ENCODE peak calls at places on chromosome 11, in six cellular contexts. One of them, this sample, is unnamed. For H3K27me3, the result is how much of the 10 kb centered on the place peaks cover.

GRCh38 chr11:2309251-2310072 is 7.6 kb downstream of the TSPAN32 start:
- DNase-seq in lower lobe of right lung: no peak
- DNase-seq in thoracic aorta: no peak
- DNase-seq in hepatocyte: no peak
- DNase-seq in CD4-positive, alpha-beta T cell: no peak
- DNase-seq in CD8-positive, alpha-beta T cell: no peak
- DNase-seq in this sample: no peak

GRCh38 chr11:66322732-66323427 is 6.0 kb upstream of the CD248 start:
- DNase-seq in lower lobe of right lung: no peak
- DNase-seq in CD4-positive, alpha-beta T cell: no peak
- DNase-seq in thoracic aorta: no peak
- DNase-seq in hepatocyte: no peak
- DNase-seq in CD8-positive, alpha-beta T cell: no peak
- DNase-seq in this sample: no peak

GRCh38 chr11:61787928-61788491 is 4.4 kb downstream of the TMEM258 start:
- DNase-seq in CD4-positive, alpha-beta T cell: no peak
- DNase-seq in thoracic aorta: no peak
- DNase-seq in CD8-positive, alpha-beta T cell: no peak
- DNase-seq in lower lobe of right lung: no peak
- DNase-seq in hepatocyte: peak
- DNase-seq in this sample: peak

GRCh38 chr11:97717922-97718321 is 1302.8 kb upstream of the CNTN5 start:
- DNase-seq in CD8-positive, alpha-beta T cell: peak
- DNase-seq in CD4-positive, alpha-beta T cell: no peak
- DNase-seq in thoracic aorta: no peak
- DNase-seq in lower lobe of right lung: peak
- DNase-seq in hepatocyte: no peak
- DNase-seq in this sample: no peak

GRCh38 chr11:6734616-6735015 is 37.2 kb downstream of the OR2AG2 start:
- DNase-seq in CD4-positive, alpha-beta T cell: no peak
- DNase-seq in thoracic aorta: no peak
- DNase-seq in CD8-positive, alpha-beta T cell: no peak
- DNase-seq in lower lobe of right lung: no peak
- DNase-seq in hepatocyte: no peak
- DNase-seq in this sample: no peak

GRCh38 chr11:117185739-117186430 is 7.3 kb downstream of the SIDT2 start:
- DNase-seq in CD8-positive, alpha-beta T cell: no peak
- DNase-seq in lower lobe of right lung: peak
- DNase-seq in hepatocyte: no peak
- DNase-seq in thoracic aorta: no peak
- DNase-seq in CD4-positive, alpha-beta T cell: no peak
- DNase-seq in this sample: no peak

GRCh38 chr11:32435511-32435946 is at the start of gene WT1:
- DNase-seq in lower lobe of right lung: no peak
- DNase-seq in hepatocyte: no peak
- DNase-seq in CD4-positive, alpha-beta T cell: no peak
- DNase-seq in CD8-positive, alpha-beta T cell: no peak
- DNase-seq in thoracic aorta: no peak
- DNase-seq in this sample: no peak

GRCh38 chr11:121368504-121368903 is 75.9 kb downstream of the SC5D start:
- DNase-seq in CD8-positive, alpha-beta T cell: no peak
- DNase-seq in CD4-positive, alpha-beta T cell: no peak
- DNase-seq in hepatocyte: no peak
- DNase-seq in thoracic aorta: no peak
- DNase-seq in lower lobe of right lung: no peak
- DNase-seq in this sample: no peak

GRCh38 chr11:2588809-2589537 is 110.8 kb downstream of the KCNQ1OT1 start:
- DNase-seq in lower lobe of right lung: peak
- DNase-seq in CD8-positive, alpha-beta T cell: peak
- DNase-seq in CD4-positive, alpha-beta T cell: no peak
- DNase-seq in hepatocyte: peak
- DNase-seq in thoracic aorta: no peak
- DNase-seq in this sample: no peak

GRCh38 chr11:124758355-124759267 is 3.5 kb downstream of the ESAM start:
- DNase-seq in CD4-positive, alpha-beta T cell: peak
- DNase-seq in CD8-positive, alpha-beta T cell: peak
- DNase-seq in thoracic aorta: no peak
- DNase-seq in hepatocyte: peak
- DNase-seq in lower lobe of right lung: peak
- DNase-seq in this sample: peak

GRCh38 chr11:2395856-2396255 is 4.7 kb upstream of the TSSC4 start:
- DNase-seq in lower lobe of right lung: no peak
- DNase-seq in CD8-positive, alpha-beta T cell: no peak
- DNase-seq in hepatocyte: no peak
- DNase-seq in thoracic aorta: no peak
- DNase-seq in CD4-positive, alpha-beta T cell: no peak
- DNase-seq in this sample: no peak

GRCh38 chr11:46119053-46119351 is 2.3 kb downstream of the PHF21A start:
- DNase-seq in CD4-positive, alpha-beta T cell: no peak
- DNase-seq in thoracic aorta: no peak
- DNase-seq in CD8-positive, alpha-beta T cell: no peak
- DNase-seq in lower lobe of right lung: no peak
- DNase-seq in hepatocyte: no peak
- DNase-seq in this sample: no peak

GRCh38 chr11:33735426-33736147 is 636 bp downstream of the CD59 start:
- DNase-seq in lower lobe of right lung: peak
- DNase-seq in CD8-positive, alpha-beta T cell: peak
- DNase-seq in CD4-positive, alpha-beta T cell: peak
- DNase-seq in thoracic aorta: no peak
- DNase-seq in hepatocyte: peak
- DNase-seq in this sample: no peak

GRCh38 chr11:16987205-16987568 is 27.0 kb downstream of the PLEKHA7 start:
- DNase-seq in thoracic aorta: no peak
- DNase-seq in lower lobe of right lung: no peak
- DNase-seq in hepatocyte: peak
- DNase-seq in CD4-positive, alpha-beta T cell: no peak
- DNase-seq in CD8-positive, alpha-beta T cell: no peak
- DNase-seq in this sample: no peak

GRCh38 chr11:64028398-64029115 is 7.2 kb upstream of the FLRT1 start:
- DNase-seq in hepatocyte: peak
- DNase-seq in lower lobe of right lung: no peak
- DNase-seq in CD4-positive, alpha-beta T cell: no peak
- DNase-seq in thoracic aorta: no peak
- DNase-seq in CD8-positive, alpha-beta T cell: no peak
- DNase-seq in this sample: no peak
- H3K27me3 ChIP-seq in hepatocyte: under half
- H3K27me3 ChIP-seq in lower lobe of right lung: under half
- H3K27me3 ChIP-seq in CD4-positive, alpha-beta T cell: under half
- H3K27me3 ChIP-seq in thoracic aorta: under half
- H3K27me3 ChIP-seq in CD8-positive, alpha-beta T cell: under half
- H3K27me3 ChIP-seq in this sample: under half

GRCh38 chr11:11620251-11620965 is 1.4 kb downstream of the GALNT18 start:
- DNase-seq in hepatocyte: peak
- DNase-seq in thoracic aorta: no peak
- DNase-seq in CD8-positive, alpha-beta T cell: no peak
- DNase-seq in CD4-positive, alpha-beta T cell: no peak
- DNase-seq in lower lobe of right lung: peak
- DNase-seq in this sample: peak
- H3K27me3 ChIP-seq in hepatocyte: under half
- H3K27me3 ChIP-seq in thoracic aorta: under half
- H3K27me3 ChIP-seq in CD8-positive, alpha-beta T cell: under half
- H3K27me3 ChIP-seq in CD4-positive, alpha-beta T cell: under half
- H3K27me3 ChIP-seq in lower lobe of right lung: under half
- H3K27me3 ChIP-seq in this sample: under half

GRCh38 chr11:67572747-67573419 is 10.7 kb upstream of the GSTP1 start:
- DNase-seq in lower lobe of right lung: peak
- DNase-seq in CD4-positive, alpha-beta T cell: peak
- DNase-seq in CD8-positive, alpha-beta T cell: peak
- DNase-seq in thoracic aorta: no peak
- DNase-seq in hepatocyte: peak
- DNase-seq in this sample: peak

GRCh38 chr11:67571443-67571842 is 12.2 kb upstream of the GSTP1 start:
- DNase-seq in CD8-positive, alpha-beta T cell: no peak
- DNase-seq in hepatocyte: no peak
- DNase-seq in thoracic aorta: no peak
- DNase-seq in lower lobe of right lung: no peak
- DNase-seq in CD4-positive, alpha-beta T cell: no peak
- DNase-seq in this sample: no peak

GRCh38 chr11:67577951-67578350 is 5.7 kb upstream of the GSTP1 start:
- DNase-seq in CD8-positive, alpha-beta T cell: no peak
- DNase-seq in hepatocyte: no peak
- DNase-seq in lower lobe of right lung: no peak
- DNase-seq in CD4-positive, alpha-beta T cell: no peak
- DNase-seq in thoracic aorta: no peak
- DNase-seq in this sample: no peak

GRCh38 chr11:67576742-67577475 is 6.7 kb upstream of the GSTP1 start:
- DNase-seq in CD8-positive, alpha-beta T cell: no peak
- DNase-seq in hepatocyte: no peak
- DNase-seq in lower lobe of right lung: no peak
- DNase-seq in CD4-positive, alpha-beta T cell: no peak
- DNase-seq in thoracic aorta: no peak
- DNase-seq in this sample: no peak

DNA sequence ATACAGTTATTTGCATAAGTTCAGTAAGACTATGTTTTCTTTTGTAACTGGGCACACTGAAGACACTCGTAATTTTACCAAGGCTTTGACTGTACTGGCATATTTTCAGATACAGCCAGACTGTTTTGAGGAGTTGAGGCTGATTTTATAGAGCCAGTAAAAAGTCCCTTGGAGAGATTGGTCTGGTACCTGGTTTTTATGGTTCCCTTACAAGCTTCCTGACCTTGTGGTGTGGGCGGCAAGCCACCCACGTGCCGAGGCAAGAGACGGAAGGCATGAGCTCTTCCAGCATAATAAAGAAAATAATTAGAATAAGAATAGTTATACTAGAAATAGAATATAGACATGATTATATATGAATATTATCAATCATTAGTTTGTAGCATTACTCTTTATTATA is 11.3 kb upstream of the GSTP1 start:
- DNase-seq in thoracic aorta: no peak
- DNase-seq in CD4-positive, alpha-beta T cell: no peak
- DNase-seq in hepatocyte: no peak
- DNase-seq in lower lobe of right lung: no peak
- DNase-seq in CD8-positive, alpha-beta T cell: no peak
- DNase-seq in this sample: no peak
- H3K27me3 ChIP-seq in thoracic aorta: under half
- H3K27me3 ChIP-seq in CD4-positive, alpha-beta T cell: under half
- H3K27me3 ChIP-seq in hepatocyte: under half
- H3K27me3 ChIP-seq in lower lobe of right lung: under half
- H3K27me3 ChIP-seq in CD8-positive, alpha-beta T cell: under half
- H3K27me3 ChIP-seq in this sample: under half

GRCh38 chr11:115185931-115186330 is 318.3 kb downstream of the CADM1 start:
- DNase-seq in CD4-positive, alpha-beta T cell: no peak
- DNase-seq in lower lobe of right lung: no peak
- DNase-seq in CD8-positive, alpha-beta T cell: no peak
- DNase-seq in thoracic aorta: no peak
- DNase-seq in hepatocyte: no peak
- DNase-seq in this sample: no peak

GRCh38 chr11:115181480-115181879 is 322.7 kb downstream of the CADM1 start:
- DNase-seq in lower lobe of right lung: no peak
- DNase-seq in CD4-positive, alpha-beta T cell: no peak
- DNase-seq in thoracic aorta: no peak
- DNase-seq in hepatocyte: no peak
- DNase-seq in CD8-positive, alpha-beta T cell: no peak
- DNase-seq in this sample: no peak

GRCh38 chr11:115184901-115185300 is 319.3 kb downstream of the CADM1 start:
- DNase-seq in lower lobe of right lung: no peak
- DNase-seq in CD4-positive, alpha-beta T cell: no peak
- DNase-seq in CD8-positive, alpha-beta T cell: no peak
- DNase-seq in thoracic aorta: no peak
- DNase-seq in hepatocyte: no peak
- DNase-seq in this sample: no peak

GRCh38 chr11:115182282-115182952 is 321.8 kb downstream of the CADM1 start:
- DNase-seq in CD8-positive, alpha-beta T cell: no peak
- DNase-seq in thoracic aorta: no peak
- DNase-seq in CD4-positive, alpha-beta T cell: no peak
- DNase-seq in hepatocyte: no peak
- DNase-seq in lower lobe of right lung: no peak
- DNase-seq in this sample: no peak

DNA sequence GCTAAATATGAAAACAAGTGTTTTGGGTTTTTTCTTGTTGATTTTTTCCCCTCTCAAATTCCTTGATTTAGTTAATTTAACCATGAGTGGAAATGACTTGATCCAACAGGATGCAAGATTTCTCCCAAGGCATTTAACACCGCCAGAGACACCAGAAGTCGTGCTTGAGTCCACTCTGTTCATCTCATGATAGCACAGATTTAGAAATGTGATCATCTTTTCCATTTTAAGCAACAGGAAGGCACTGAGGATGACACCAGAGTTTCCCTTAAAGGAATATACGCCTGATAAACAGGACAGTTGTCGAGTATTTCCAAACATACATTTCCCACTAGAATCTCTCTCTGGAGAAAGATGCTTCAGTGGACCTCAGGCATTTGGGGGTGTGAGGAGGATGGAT is 318.7 kb downstream of the CADM1 start:
- DNase-seq in lower lobe of right lung: no peak
- DNase-seq in CD4-positive, alpha-beta T cell: no peak
- DNase-seq in CD8-positive, alpha-beta T cell: no peak
- DNase-seq in hepatocyte: no peak
- DNase-seq in thoracic aorta: no peak
- DNase-seq in this sample: no peak
- H3K27me3 ChIP-seq in lower lobe of right lung: under half
- H3K27me3 ChIP-seq in CD4-positive, alpha-beta T cell: under half
- H3K27me3 ChIP-seq in CD8-positive, alpha-beta T cell: under half
- H3K27me3 ChIP-seq in hepatocyte: under half
- H3K27me3 ChIP-seq in thoracic aorta: under half
- H3K27me3 ChIP-seq in this sample: under half

GRCh38 chr11:130426223-130427048 is 2.0 kb downstream of the ADAMTS8 start:
- DNase-seq in hepatocyte: no peak
- DNase-seq in CD8-positive, alpha-beta T cell: no peak
- DNase-seq in thoracic aorta: no peak
- DNase-seq in CD4-positive, alpha-beta T cell: no peak
- DNase-seq in lower lobe of right lung: no peak
- DNase-seq in this sample: no peak
- H3K27me3 ChIP-seq in hepatocyte: half or more
- H3K27me3 ChIP-seq in CD8-positive, alpha-beta T cell: under half
- H3K27me3 ChIP-seq in thoracic aorta: under half
- H3K27me3 ChIP-seq in CD4-positive, alpha-beta T cell: half or more
- H3K27me3 ChIP-seq in lower lobe of right lung: half or more
- H3K27me3 ChIP-seq in this sample: under half

GRCh38 chr11:44308923-44309482 is 936 bp downstream of the ALX4 start:
- DNase-seq in lower lobe of right lung: no peak
- DNase-seq in thoracic aorta: no peak
- DNase-seq in hepatocyte: no peak
- DNase-seq in CD8-positive, alpha-beta T cell: no peak
- DNase-seq in CD4-positive, alpha-beta T cell: no peak
- DNase-seq in this sample: no peak
- H3K27me3 ChIP-seq in lower lobe of right lung: half or more
- H3K27me3 ChIP-seq in thoracic aorta: under half
- H3K27me3 ChIP-seq in hepatocyte: half or more
- H3K27me3 ChIP-seq in CD8-positive, alpha-beta T cell: under half
- H3K27me3 ChIP-seq in CD4-positive, alpha-beta T cell: half or more
- H3K27me3 ChIP-seq in this sample: half or more